ENCODE peak calls at places on chromosomes 11 and 22, in seven cellular contexts. One of them, this sample, is unnamed.

GRCh38 chr22:31062566-31063230 is 18.4 kb upstream of the SMTN start:
- DNase-seq in A549: no peak
- DNase-seq in cardiac fibroblast: no peak
- DNase-seq in colonic mucosa: no peak
- DNase-seq in WTC11: no peak
- DNase-seq in PC-9: no peak
- DNase-seq in activated CD8-positive, alpha-beta T cell treated with anti-CD3 and anti-CD28 coated beads for 36 hours: no peak
- DNase-seq in this sample: no peak

GRCh38 chr11:36057372-36058045 is 113.6 kb downstream of the LDLRAD3 start:
- DNase-seq in A549: no peak
- DNase-seq in cardiac fibroblast: peak; percentile 98
- DNase-seq in colonic mucosa: no peak
- DNase-seq in WTC11: no peak
- DNase-seq in PC-9: no peak
- DNase-seq in activated CD8-positive, alpha-beta T cell treated with anti-CD3 and anti-CD28 coated beads for 36 hours: no peak
- DNase-seq in this sample: no peak

GRCh38 chr11:3995949-3996554 is 98.5 kb upstream of the RRM1 start:
- DNase-seq in A549: no peak
- DNase-seq in cardiac fibroblast: peak; percentile 31
- DNase-seq in colonic mucosa: no peak
- DNase-seq in WTC11: no peak
- DNase-seq in PC-9: peak; percentile 5
- DNase-seq in activated CD8-positive, alpha-beta T cell treated with anti-CD3 and anti-CD28 coated beads for 36 hours: no peak
- DNase-seq in this sample: peak; percentile 76

GRCh38 chr22:23054531-23055257 is 15.6 kb upstream of the GNAZ start:
- DNase-seq in A549: no peak
- DNase-seq in cardiac fibroblast: no peak
- DNase-seq in colonic mucosa: peak; percentile 15
- DNase-seq in WTC11: peak; percentile 5
- DNase-seq in PC-9: no peak
- DNase-seq in activated CD8-positive, alpha-beta T cell treated with anti-CD3 and anti-CD28 coated beads for 36 hours: no peak
- DNase-seq in this sample: no peak

GRCh38 chr11:100681064-100681502 is 6.0 kb upstream of the ARHGAP42 start:
- DNase-seq in A549: no peak
- DNase-seq in cardiac fibroblast: peak; percentile 21
- DNase-seq in colonic mucosa: peak; percentile 84
- DNase-seq in WTC11: peak; percentile 50
- DNase-seq in PC-9: peak; percentile 64
- DNase-seq in activated CD8-positive, alpha-beta T cell treated with anti-CD3 and anti-CD28 coated beads for 36 hours: peak; percentile 63
- DNase-seq in this sample: no peak

GRCh38 chr11:7677071-7677470 is 3.8 kb upstream of the CYB5R2 start:
- DNase-seq in A549: no peak
- DNase-seq in cardiac fibroblast: no peak
- DNase-seq in colonic mucosa: no peak
- DNase-seq in WTC11: no peak
- DNase-seq in PC-9: no peak
- DNase-seq in activated CD8-positive, alpha-beta T cell treated with anti-CD3 and anti-CD28 coated beads for 36 hours: no peak
- DNase-seq in this sample: peak; percentile 93

GRCh38 chr11:74024630-74025029 is 15.7 kb upstream of the UCP3 start:
- DNase-seq in A549: no peak
- DNase-seq in cardiac fibroblast: peak; percentile 93
- DNase-seq in colonic mucosa: peak; percentile 31
- DNase-seq in WTC11: no peak
- DNase-seq in PC-9: no peak
- DNase-seq in activated CD8-positive, alpha-beta T cell treated with anti-CD3 and anti-CD28 coated beads for 36 hours: peak; percentile 83
- DNase-seq in this sample: peak; percentile 64

GRCh38 chr11:12114487-12115033 is 4.2 kb downstream of the MICAL2 start:
- DNase-seq in A549: no peak
- DNase-seq in cardiac fibroblast: peak; percentile 81
- DNase-seq in colonic mucosa: no peak
- DNase-seq in WTC11: no peak
- DNase-seq in PC-9: no peak
- DNase-seq in activated CD8-positive, alpha-beta T cell treated with anti-CD3 and anti-CD28 coated beads for 36 hours: no peak
- DNase-seq in this sample: no peak

GRCh38 chr11:118108513-118108912 is 21.8 kb upstream of the SMIM35 start:
- DNase-seq in A549: no peak
- DNase-seq in cardiac fibroblast: no peak
- DNase-seq in colonic mucosa: no peak
- DNase-seq in WTC11: no peak
- DNase-seq in PC-9: no peak
- DNase-seq in activated CD8-positive, alpha-beta T cell treated with anti-CD3 and anti-CD28 coated beads for 36 hours: no peak
- DNase-seq in this sample: no peak

GRCh38 chr11:29612423-29612822 is 404.4 kb downstream of the KCNA4 start:
- DNase-seq in A549: no peak
- DNase-seq in cardiac fibroblast: no peak
- DNase-seq in colonic mucosa: no peak
- DNase-seq in WTC11: no peak
- DNase-seq in PC-9: no peak
- DNase-seq in activated CD8-positive, alpha-beta T cell treated with anti-CD3 and anti-CD28 coated beads for 36 hours: no peak
- DNase-seq in this sample: no peak

GRCh38 chr11:126205359-126205758 is 6.1 kb downstream of the RPUSD4 start:
- DNase-seq in A549: no peak
- DNase-seq in cardiac fibroblast: no peak
- DNase-seq in colonic mucosa: no peak
- DNase-seq in WTC11: no peak
- DNase-seq in PC-9: no peak
- DNase-seq in activated CD8-positive, alpha-beta T cell treated with anti-CD3 and anti-CD28 coated beads for 36 hours: no peak
- DNase-seq in this sample: no peak

GRCh38 chr11:111938687-111939160 is 1.6 kb downstream of the DIXDC1 start:
- DNase-seq in A549: no peak
- DNase-seq in cardiac fibroblast: peak; percentile 40
- DNase-seq in colonic mucosa: no peak
- DNase-seq in WTC11: peak; percentile 40
- DNase-seq in PC-9: no peak
- DNase-seq in activated CD8-positive, alpha-beta T cell treated with anti-CD3 and anti-CD28 coated beads for 36 hours: peak; percentile 51
- DNase-seq in this sample: peak; percentile 65

GRCh38 chr22:24810043-24810749 is 4.2 kb downstream of the SGSM1 start:
- DNase-seq in A549: no peak
- DNase-seq in cardiac fibroblast: peak; percentile 52
- DNase-seq in colonic mucosa: no peak
- DNase-seq in WTC11: no peak
- DNase-seq in PC-9: no peak
- DNase-seq in activated CD8-positive, alpha-beta T cell treated with anti-CD3 and anti-CD28 coated beads for 36 hours: no peak
- DNase-seq in this sample: no peak

GRCh38 chr11:68045900-68046299 is 7.1 kb downstream of the TCIRG1 start:
- DNase-seq in A549: no peak
- DNase-seq in cardiac fibroblast: no peak
- DNase-seq in colonic mucosa: no peak
- DNase-seq in WTC11: no peak
- DNase-seq in PC-9: no peak
- DNase-seq in activated CD8-positive, alpha-beta T cell treated with anti-CD3 and anti-CD28 coated beads for 36 hours: no peak
- DNase-seq in this sample: no peak

GRCh38 chr11:61567286-61568061 is 13.4 kb downstream of the SYT7 start:
- DNase-seq in A549: peak; percentile 92
- DNase-seq in cardiac fibroblast: peak; percentile 85
- DNase-seq in colonic mucosa: peak; percentile 86
- DNase-seq in WTC11: peak; percentile 90
- DNase-seq in PC-9: peak; percentile 86
- DNase-seq in activated CD8-positive, alpha-beta T cell treated with anti-CD3 and anti-CD28 coated beads for 36 hours: peak; percentile 83
- DNase-seq in this sample: peak; percentile 43

GRCh38 chr11:1750481-1750839 is at the start of gene IFITM10:
- DNase-seq in A549: no peak
- DNase-seq in cardiac fibroblast: peak; percentile 47
- DNase-seq in colonic mucosa: no peak
- DNase-seq in WTC11: peak; percentile 45
- DNase-seq in PC-9: no peak
- DNase-seq in activated CD8-positive, alpha-beta T cell treated with anti-CD3 and anti-CD28 coated beads for 36 hours: no peak
- DNase-seq in this sample: no peak

GRCh38 chr11:134406264-134407185 is 5.5 kb downstream of the B3GAT1 start:
- DNase-seq in A549: no peak
- DNase-seq in cardiac fibroblast: no peak
- DNase-seq in colonic mucosa: no peak
- DNase-seq in WTC11: no peak
- DNase-seq in PC-9: no peak
- DNase-seq in activated CD8-positive, alpha-beta T cell treated with anti-CD3 and anti-CD28 coated beads for 36 hours: no peak
- DNase-seq in this sample: no peak

GRCh38 chr11:115544422-115544821 is 40.2 kb upstream of the CADM1 start:
- DNase-seq in A549: no peak
- DNase-seq in cardiac fibroblast: no peak
- DNase-seq in colonic mucosa: no peak
- DNase-seq in WTC11: no peak
- DNase-seq in PC-9: no peak
- DNase-seq in activated CD8-positive, alpha-beta T cell treated with anti-CD3 and anti-CD28 coated beads for 36 hours: no peak
- DNase-seq in this sample: no peak

GRCh38 chr22:17897411-17897810 is 123.1 kb upstream of the BID start:
- DNase-seq in A549: no peak
- DNase-seq in cardiac fibroblast: no peak
- DNase-seq in colonic mucosa: no peak
- DNase-seq in WTC11: no peak
- DNase-seq in PC-9: no peak
- DNase-seq in activated CD8-positive, alpha-beta T cell treated with anti-CD3 and anti-CD28 coated beads for 36 hours: no peak
- DNase-seq in this sample: no peak

GRCh38 chr11:68956142-68956541 is 24.6 kb downstream of the MRGPRD start:
- DNase-seq in A549: no peak
- DNase-seq in cardiac fibroblast: no peak
- DNase-seq in colonic mucosa: no peak
- DNase-seq in WTC11: peak; percentile 49
- DNase-seq in PC-9: no peak
- DNase-seq in activated CD8-positive, alpha-beta T cell treated with anti-CD3 and anti-CD28 coated beads for 36 hours: peak; percentile 52
- DNase-seq in this sample: no peak

GRCh38 chr22:22428222-22429098 is 80.1 kb downstream of the ZNF280B start:
- DNase-seq in A549: no peak
- DNase-seq in cardiac fibroblast: no peak
- DNase-seq in colonic mucosa: no peak
- DNase-seq in WTC11: no peak
- DNase-seq in PC-9: no peak
- DNase-seq in activated CD8-positive, alpha-beta T cell treated with anti-CD3 and anti-CD28 coated beads for 36 hours: no peak
- DNase-seq in this sample: no peak

GRCh38 chr11:128502736-128503135 is 84.6 kb downstream of the ETS1 start:
- DNase-seq in A549: no peak
- DNase-seq in cardiac fibroblast: peak; percentile 88
- DNase-seq in colonic mucosa: no peak
- DNase-seq in WTC11: no peak
- DNase-seq in PC-9: peak; percentile 71
- DNase-seq in activated CD8-positive, alpha-beta T cell treated with anti-CD3 and anti-CD28 coated beads for 36 hours: no peak
- DNase-seq in this sample: peak; percentile 94

GRCh38 chr22:41263704-41264103 is 22.3 kb downstream of the RANGAP1 start:
- DNase-seq in A549: no peak
- DNase-seq in cardiac fibroblast: no peak
- DNase-seq in colonic mucosa: no peak
- DNase-seq in WTC11: no peak
- DNase-seq in PC-9: no peak
- DNase-seq in activated CD8-positive, alpha-beta T cell treated with anti-CD3 and anti-CD28 coated beads for 36 hours: no peak
- DNase-seq in this sample: no peak

GRCh38 chr22:48577691-48578090 is 1250.0 kb downstream of the BRD1 start:
- DNase-seq in A549: no peak
- DNase-seq in cardiac fibroblast: no peak
- DNase-seq in colonic mucosa: no peak
- DNase-seq in WTC11: no peak
- DNase-seq in PC-9: no peak
- DNase-seq in activated CD8-positive, alpha-beta T cell treated with anti-CD3 and anti-CD28 coated beads for 36 hours: no peak
- DNase-seq in this sample: no peak

GRCh38 chr11:7637447-7638157 is 35.7 kb downstream of the CYB5R2 start:
- DNase-seq in A549: no peak
- DNase-seq in cardiac fibroblast: peak; percentile 96
- DNase-seq in colonic mucosa: no peak
- DNase-seq in WTC11: no peak
- DNase-seq in PC-9: no peak
- DNase-seq in activated CD8-positive, alpha-beta T cell treated with anti-CD3 and anti-CD28 coated beads for 36 hours: no peak
- DNase-seq in this sample: peak; percentile 66

GRCh38 chr22:50530280-50530856 is 556 bp upstream of the TYMP start:
- DNase-seq in A549: peak; percentile 54
- DNase-seq in cardiac fibroblast: peak; percentile 90
- DNase-seq in colonic mucosa: peak; percentile 89
- DNase-seq in WTC11: peak; percentile 48
- DNase-seq in PC-9: peak; percentile 66
- DNase-seq in activated CD8-positive, alpha-beta T cell treated with anti-CD3 and anti-CD28 coated beads for 36 hours: peak; percentile 64
- DNase-seq in this sample: no peak

GRCh38 chr11:57515332-57516060 is at the start of gene SLC43A1:
- DNase-seq in A549: peak; percentile 65
- DNase-seq in cardiac fibroblast: peak; percentile 72
- DNase-seq in colonic mucosa: peak; percentile 72
- DNase-seq in WTC11: peak; percentile 54
- DNase-seq in PC-9: peak; percentile 49
- DNase-seq in activated CD8-positive, alpha-beta T cell treated with anti-CD3 and anti-CD28 coated beads for 36 hours: peak; percentile 48
- DNase-seq in this sample: peak; percentile 21
- TF ChIP-seq CTCF in A549: no peak
- TF ChIP-seq CTCF in cardiac fibroblast: no peak
- TF ChIP-seq CTCF in colonic mucosa: no peak
- TF ChIP-seq CTCF in WTC11: no peak
- TF ChIP-seq CTCF in PC-9: no peak
- TF ChIP-seq CTCF in activated CD8-positive, alpha-beta T cell treated with anti-CD3 and anti-CD28 coated beads for 36 hours: no peak
- TF ChIP-seq CTCF in this sample: no peak

GRCh38 chr22:38981005-38981658 is 1.0 kb upstream of the APOBEC3B start:
- DNase-seq in A549: no peak
- DNase-seq in cardiac fibroblast: peak; percentile 41
- DNase-seq in colonic mucosa: peak; percentile 55
- DNase-seq in WTC11: no peak
- DNase-seq in PC-9: peak; percentile 65
- DNase-seq in activated CD8-positive, alpha-beta T cell treated with anti-CD3 and anti-CD28 coated beads for 36 hours: peak; percentile 34
- DNase-seq in this sample: peak; percentile 15
- TF ChIP-seq CTCF in A549: no peak
- TF ChIP-seq CTCF in cardiac fibroblast: no peak
- TF ChIP-seq CTCF in colonic mucosa: peak; percentile 29
- TF ChIP-seq CTCF in WTC11: no peak
- TF ChIP-seq CTCF in PC-9: peak; percentile 47
- TF ChIP-seq CTCF in activated CD8-positive, alpha-beta T cell treated with anti-CD3 and anti-CD28 coated beads for 36 hours: peak; percentile 50
- TF ChIP-seq CTCF in this sample: peak; percentile 69

GRCh38 chr22:45240810-45241631 is at the start of gene KIAA0930:
- DNase-seq in A549: peak; percentile 67
- DNase-seq in cardiac fibroblast: peak; percentile 81
- DNase-seq in colonic mucosa: peak; percentile 91
- DNase-seq in WTC11: peak; percentile 87
- DNase-seq in PC-9: peak; percentile 56
- DNase-seq in activated CD8-positive, alpha-beta T cell treated with anti-CD3 and anti-CD28 coated beads for 36 hours: peak; percentile 91
- DNase-seq in this sample: peak; percentile 31

GRCh38 chr22:45246060-45246985 is 5.6 kb upstream of the KIAA0930 start:
- DNase-seq in A549: peak; percentile 88
- DNase-seq in cardiac fibroblast: peak; percentile 90
- DNase-seq in colonic mucosa: peak; percentile 87
- DNase-seq in WTC11: no peak
- DNase-seq in PC-9: peak; percentile 61
- DNase-seq in activated CD8-positive, alpha-beta T cell treated with anti-CD3 and anti-CD28 coated beads for 36 hours: no peak
- DNase-seq in this sample: peak; percentile 91

GRCh38 chr22:45239378-45240136 is 1.1 kb downstream of the KIAA0930 start:
- DNase-seq in A549: no peak
- DNase-seq in cardiac fibroblast: no peak
- DNase-seq in colonic mucosa: no peak
- DNase-seq in WTC11: no peak
- DNase-seq in PC-9: no peak
- DNase-seq in activated CD8-positive, alpha-beta T cell treated with anti-CD3 and anti-CD28 coated beads for 36 hours: no peak
- DNase-seq in this sample: no peak

GRCh38 chr22:45240137-45240809 is 421 bp downstream of the KIAA0930 start:
- DNase-seq in A549: no peak
- DNase-seq in cardiac fibroblast: peak; percentile 29
- DNase-seq in colonic mucosa: peak; percentile 41
- DNase-seq in WTC11: no peak
- DNase-seq in PC-9: no peak
- DNase-seq in activated CD8-positive, alpha-beta T cell treated with anti-CD3 and anti-CD28 coated beads for 36 hours: peak; percentile 58
- DNase-seq in this sample: no peak

GRCh38 chr22:45242778-45243191 is 2.1 kb upstream of the KIAA0930 start:
- DNase-seq in A549: no peak
- DNase-seq in cardiac fibroblast: peak; percentile 35
- DNase-seq in colonic mucosa: peak; percentile 64
- DNase-seq in WTC11: no peak
- DNase-seq in PC-9: no peak
- DNase-seq in activated CD8-positive, alpha-beta T cell treated with anti-CD3 and anti-CD28 coated beads for 36 hours: no peak
- DNase-seq in this sample: no peak
- TF ChIP-seq CTCF in A549: no peak
- TF ChIP-seq CTCF in cardiac fibroblast: peak; percentile 14
- TF ChIP-seq CTCF in colonic mucosa: no peak
- TF ChIP-seq CTCF in WTC11: no peak
- TF ChIP-seq CTCF in PC-9: no peak
- TF ChIP-seq CTCF in activated CD8-positive, alpha-beta T cell treated with anti-CD3 and anti-CD28 coated beads for 36 hours: peak; percentile 14
- TF ChIP-seq CTCF in this sample: peak; percentile 41

GRCh38 chr11:72693271-72693968 is 19.2 kb upstream of the PDE2A start:
- DNase-seq in A549: no peak
- DNase-seq in cardiac fibroblast: no peak
- DNase-seq in colonic mucosa: no peak
- DNase-seq in WTC11: no peak
- DNase-seq in PC-9: no peak
- DNase-seq in activated CD8-positive, alpha-beta T cell treated with anti-CD3 and anti-CD28 coated beads for 36 hours: no peak
- DNase-seq in this sample: no peak
- TF ChIP-seq CTCF in A549: no peak
- TF ChIP-seq CTCF in cardiac fibroblast: no peak
- TF ChIP-seq CTCF in colonic mucosa: no peak
- TF ChIP-seq CTCF in WTC11: no peak
- TF ChIP-seq CTCF in PC-9: no peak
- TF ChIP-seq CTCF in activated CD8-positive, alpha-beta T cell treated with anti-CD3 and anti-CD28 coated beads for 36 hours: no peak
- TF ChIP-seq CTCF in this sample: peak; percentile 50